ENCODE peak calls at places on chromosomes 11 and 22, in nine cellular contexts. U is GM13977; H is thoracic aorta; Z is body of pancreas; C is foreskin fibroblast; E is esophagus squamous epithelium; L is mesothelial cell of epicardium; X is CD8-positive, alpha-beta T cell; Y is astrocyte of the spinal cord. P is an unnamed sample.

GRCh38 chr22:43555561-43556515 is 144.0 kb downstream of the MPPED1 start:
- DNase-seq in U (no peak), H (no peak), Z (no peak), C (no peak), E (no peak), L (no peak), X (no peak), Y (no peak), P (no peak)

GRCh38 chr11:9072790-9073189 is 18.6 kb downstream of the SCUBE2 start:
- DNase-seq in U (no peak), H (no peak), Z (no peak), C (no peak), E (no peak), L (no peak), X (no peak), Y (no peak), P (no peak)

GRCh38 chr11:2083411-2083810 is 55.8 kb downstream of the IGF2 start:
- DNase-seq in U (no peak), H (no peak), Z (no peak), C (no peak), E (no peak), L (no peak), X (no peak), Y (no peak), P (no peak)

GRCh38 chr11:62147545-62147944 is 23.7 kb downstream of the INCENP start:
- DNase-seq in U (no peak), H (no peak), Z (no peak), C (no peak), E (no peak), L (no peak), X (no peak), Y (no peak), P (no peak)

GRCh38 chr11:3230636-3231549 is 1.3 kb downstream of the MRGPRE start:
- DNase-seq in U (peak; percentile 22), H (no peak), Z (peak; percentile 10), C (no peak), E (no peak), L (no peak), X (no peak), Y (no peak), P (no peak)

GRCh38 chr22:29032584-29032983 is 29.0 kb downstream of the C22orf31 start:
- DNase-seq in U (no peak), H (no peak), Z (peak; percentile 51), C (peak; percentile 43), E (no peak), L (no peak), X (no peak), Y (peak; percentile 5), P (no peak)

GRCh38 chr22:39622881-39623367 is 52.4 kb downstream of the CACNA1I start:
- DNase-seq in U (peak; percentile 80), H (no peak), Z (peak; percentile 47), C (peak; percentile 22), E (no peak), L (no peak), X (peak; percentile 74), Y (no peak), P (peak; percentile 74)

GRCh38 chr22:41565403-41566054 is 4.7 kb downstream of the CSDC2 start:
- DNase-seq in U (no peak), H (no peak), Z (peak; percentile 51), C (peak; percentile 90), E (no peak), L (no peak), X (no peak), Y (peak; percentile 86), P (no peak)

GRCh38 chr11:110305169-110306018 is 9.0 kb upstream of the RDX start:
- DNase-seq in U (no peak), H (no peak), Z (no peak), C (no peak), E (no peak), L (no peak), X (no peak), Y (peak; percentile 26), P (no peak)

GRCh38 chr22:45896153-45896951 is 80.6 kb downstream of the WNT7B start:
- DNase-seq in U (no peak), H (no peak), Z (peak; percentile 59), C (no peak), E (no peak), L (no peak), X (no peak), Y (no peak), P (no peak)

GRCh38 chr22:41352058-41352457 is 29.7 kb upstream of the TEF start:
- DNase-seq in U (no peak), H (no peak), Z (no peak), C (peak; percentile 87), E (no peak), L (no peak), X (no peak), Y (peak; percentile 17), P (no peak)

GRCh38 chr11:134597452-134597851 is 185.4 kb upstream of the B3GAT1 start:
- DNase-seq in U (no peak), H (no peak), Z (no peak), C (no peak), E (no peak), L (no peak), X (no peak), Y (no peak), P (no peak)

GRCh38 chr11:123137496-123138270 is 57.4 kb downstream of the CLMP start:
- DNase-seq in U (peak; percentile 33), H (peak; percentile 28), Z (peak; percentile 44), C (peak; percentile 95), E (no peak), L (peak; percentile 27), X (no peak), Y (peak; percentile 86), P (peak; percentile 35)

GRCh38 chr11:97786961-97787360 is 1233.8 kb upstream of the CNTN5 start:
- DNase-seq in U (no peak), H (no peak), Z (no peak), C (no peak), E (no peak), L (no peak), X (no peak), Y (no peak), P (no peak)

GRCh38 chr11:117826832-117827231 is 2.3 kb upstream of the FXYD2 start:
- DNase-seq in U (no peak), H (no peak), Z (peak; percentile 31), C (no peak), E (no peak), L (no peak), X (no peak), Y (no peak), P (no peak)

GRCh38 chr11:134032501-134033091 is 36.3 kb upstream of the JAM3 start:
- DNase-seq in U (no peak), H (no peak), Z (peak; percentile 23), C (peak; percentile 44), E (no peak), L (no peak), X (peak; percentile 22), Y (no peak), P (no peak)

DNA sequence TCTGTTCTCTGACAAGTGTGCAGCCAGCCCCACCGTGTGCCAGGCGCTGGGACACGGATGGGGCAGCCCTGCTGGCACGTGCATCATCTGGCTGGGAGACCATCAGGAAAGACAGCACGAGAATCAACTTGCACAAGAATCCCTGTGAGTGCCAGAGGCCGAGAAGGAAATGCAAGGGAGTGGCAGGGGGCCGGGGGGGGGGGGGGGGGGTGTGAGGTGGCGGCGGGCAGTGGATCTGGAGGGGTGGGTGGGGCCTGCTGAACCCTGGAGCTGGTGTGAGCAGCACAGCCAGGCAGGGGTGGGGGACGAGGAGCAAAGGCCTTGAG is 14.0 kb upstream of the FLRT1 start:
- DNase-seq in U (no peak), H (no peak), Z (no peak), C (peak; percentile 33), E (no peak), L (no peak), X (no peak), Y (no peak), P (no peak)
- TF ChIP-seq CTCF in U (no peak), H (no peak), Z (no peak), C (no peak), E (no peak), L (no peak), X (no peak), Y (no peak), P (no peak)

GRCh38 chr11:31768744-31769143 is 42.4 kb downstream of the PAX6 start:
- DNase-seq in U (no peak), H (no peak), Z (no peak), C (no peak), E (no peak), L (no peak), X (no peak), Y (no peak), P (no peak)
- TF ChIP-seq CTCF in U (no peak), H (no peak), Z (no peak), C (no peak), E (no peak), L (no peak), X (no peak), Y (no peak), P (no peak)

GRCh38 chr22:26681395-26681821 is 24.0 kb downstream of the MIAT start:
- DNase-seq in U (no peak), H (no peak), Z (no peak), C (peak; percentile 39), E (no peak), L (no peak), X (no peak), Y (peak; percentile 74), P (no peak)
- TF ChIP-seq CTCF in U (no peak), H (no peak), Z (no peak), C (no peak), E (no peak), L (no peak), X (no peak), Y (no peak), P (no peak)

GRCh38 chr11:43547411-43547718 is 133.2 kb upstream of the HSD17B12 start:
- DNase-seq in U (no peak), H (no peak), Z (peak; percentile 25), C (peak; percentile 9), E (no peak), L (no peak), X (no peak), Y (no peak), P (no peak)

GRCh38 chr11:43547900-43548381 is 132.6 kb upstream of the HSD17B12 start:
- DNase-seq in U (no peak), H (no peak), Z (peak; percentile 51), C (peak; percentile 31), E (no peak), L (no peak), X (no peak), Y (no peak), P (no peak)

GRCh38 chr11:43543313-43543712 is 137.2 kb upstream of the HSD17B12 start:
- DNase-seq in U (no peak), H (no peak), Z (no peak), C (no peak), E (no peak), L (no peak), X (no peak), Y (no peak), P (no peak)

GRCh38 chr11:43546561-43547410 is 133.8 kb upstream of the HSD17B12 start:
- DNase-seq in U (no peak), H (no peak), Z (peak; percentile 28), C (no peak), E (no peak), L (no peak), X (no peak), Y (no peak), P (no peak)

DNA sequence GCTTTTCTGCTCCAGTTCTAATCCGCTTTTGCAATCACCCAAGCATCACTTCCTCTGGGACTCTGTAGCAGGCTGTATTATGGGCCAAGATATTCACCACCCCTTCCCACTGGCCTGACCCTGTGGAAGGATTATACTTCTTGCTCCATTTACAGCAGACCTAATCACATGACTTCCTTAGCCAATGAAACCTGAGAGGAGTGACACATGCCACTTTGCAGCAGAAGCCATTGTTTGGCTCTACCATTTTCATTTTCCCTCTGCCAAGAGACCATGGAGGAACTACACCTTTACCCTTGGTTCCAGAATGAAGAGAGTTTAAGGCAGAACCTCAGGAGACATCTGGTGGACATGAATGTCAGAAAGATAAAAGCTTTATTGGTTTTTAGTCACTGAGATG is 134.9 kb upstream of the HSD17B12 start:
- DNase-seq in U (no peak), H (no peak), Z (no peak), C (no peak), E (no peak), L (no peak), X (no peak), Y (no peak), P (no peak)
- TF ChIP-seq CTCF in U (no peak), H (no peak), Z (no peak), C (no peak), E (no peak), L (no peak), X (no peak), Y (no peak), P (no peak)

P was measured in neural crest cell.